ENCODE peak calls at places on chromosomes 1 and 21, in ten cellular contexts. T, D, J, Q, M, E, C, S, V and F are unnamed samples.
A peak's percentile ranks its signal among the peaks of the same experiment; 100 is the strongest.

GRCh38 chr1:2300851-2301606 is 72.9 kb downstream of the SKI start:
- DNase-seq in T (peak; percentile 50), D (peak; percentile 92), J (peak; percentile 68), Q (peak; percentile 73), M (peak; percentile 99), E (peak; percentile 75), C (no peak), S (no peak), V (no peak), F (no peak)

GRCh38 chr1:101200513-101200912 is 36.3 kb upstream of the S1PR1 start:
- DNase-seq in T (no peak), D (no peak), J (no peak), Q (peak; percentile 90), M (no peak), E (no peak), C (peak; percentile 44), S (peak; percentile 88), V (no peak), F (no peak)

GRCh38 chr1:169155675-169156074 is 49.2 kb downstream of the ATP1B1 start:
- DNase-seq in T (no peak), D (no peak), J (no peak), Q (no peak), M (no peak), E (no peak), C (no peak), S (no peak), V (no peak), F (no peak)

GRCh38 chr1:109269981-109270622 is 12.8 kb downstream of the PSRC1 start:
- DNase-seq in T (no peak), D (no peak), J (no peak), Q (no peak), M (no peak), E (no peak), C (no peak), S (no peak), V (no peak), F (no peak)

GRCh38 chr1:150619576-150620509 is 9.6 kb downstream of the ENSA start:
- DNase-seq in T (peak; percentile 33), D (no peak), J (no peak), Q (peak; percentile 81), M (peak; percentile 48), E (no peak), C (peak; percentile 49), S (peak; percentile 80), V (no peak), F (no peak)

GRCh38 chr1:26833432-26834405 is 7.2 kb downstream of the ZDHHC18 start:
- DNase-seq in T (no peak), D (peak; percentile 84), J (peak; percentile 92), Q (no peak), M (peak; percentile 99), E (peak; percentile 77), C (no peak), S (no peak), V (no peak), F (no peak)

GRCh38 chr21:44925027-44925755 is 4.5 kb upstream of the ITGB2 start:
- DNase-seq in T (no peak), D (no peak), J (no peak), Q (peak; percentile 83), M (peak; percentile 71), E (no peak), C (no peak), S (peak; percentile 49), V (no peak), F (no peak)

GRCh38 chr1:175192111-175192629 is 406 bp downstream of the KIAA0040 start:
- DNase-seq in T (peak; percentile 61), D (no peak), J (no peak), Q (no peak), M (peak; percentile 35), E (peak; percentile 37), C (no peak), S (peak; percentile 58), V (no peak), F (peak; percentile 26)

GRCh38 chr1:94236630-94237290 is 624 bp downstream of the ARHGAP29 start:
- DNase-seq in T (peak; percentile 70), D (no peak), J (no peak), Q (peak; percentile 54), M (peak; percentile 24), E (no peak), C (no peak), S (peak; percentile 51), V (no peak), F (peak; percentile 40)

GRCh38 chr1:57422271-57423134 is 1.4 kb downstream of the DAB1 start:
- DNase-seq in T (peak; percentile 13), D (no peak), J (no peak), Q (peak; percentile 26), M (peak; percentile 20), E (no peak), C (no peak), S (no peak), V (peak; percentile 57), F (no peak)

GRCh38 chr1:145692785-145693443 is 14.3 kb downstream of the PDZK1 start:
- DNase-seq in T (no peak), D (no peak), J (no peak), Q (no peak), M (no peak), E (no peak), C (no peak), S (peak; percentile 92), V (no peak), F (no peak)

GRCh38 chr1:153945131-153945794 is 1.3 kb downstream of the DENND4B start:
- DNase-seq in T (peak; percentile 66), D (no peak), J (no peak), Q (peak; percentile 56), M (peak; percentile 95), E (peak; percentile 62), C (no peak), S (no peak), V (no peak), F (no peak)

GRCh38 chr1:206672011-206672688 is 12.6 kb upstream of the MAPKAPK2 start:
- DNase-seq in T (no peak), D (no peak), J (no peak), Q (no peak), M (no peak), E (no peak), C (no peak), S (no peak), V (no peak), F (peak; percentile 41)

GRCh38 chr1:180598333-180598979 is 33.4 kb upstream of the XPR1 start:
- DNase-seq in T (no peak), D (no peak), J (no peak), Q (no peak), M (no peak), E (no peak), C (no peak), S (peak; percentile 96), V (no peak), F (no peak)

GRCh38 chr1:18632218-18632588 is 1.6 kb downstream of the PAX7 start:
- DNase-seq in T (no peak), D (no peak), J (no peak), Q (no peak), M (no peak), E (no peak), C (no peak), S (no peak), V (no peak), F (no peak)

GRCh38 chr1:44546403-44547053 is 127.8 kb downstream of the TMEM53 start:
- DNase-seq in T (no peak), D (no peak), J (no peak), Q (no peak), M (no peak), E (no peak), C (no peak), S (no peak), V (no peak), F (no peak)

GRCh38 chr1:70142120-70142519 is 63.3 kb downstream of the LRRC40 start:
- DNase-seq in T (peak; percentile 1), D (no peak), J (no peak), Q (peak; percentile 62), M (no peak), E (no peak), C (no peak), S (no peak), V (no peak), F (no peak)

GRCh38 chr1:57411262-57411661 is 12.6 kb downstream of the DAB1 start:
- DNase-seq in T (no peak), D (no peak), J (no peak), Q (peak; percentile 32), M (no peak), E (no peak), C (no peak), S (peak; percentile 95), V (no peak), F (no peak)

GRCh38 chr1:54884135-54884586 is 2.8 kb downstream of the DHCR24 start:
- DNase-seq in T (no peak), D (no peak), J (no peak), Q (no peak), M (no peak), E (no peak), C (no peak), S (peak; percentile 89), V (no peak), F (no peak)

GRCh38 chr21:36481639-36482038 is 1.7 kb upstream of the CLDN14 start:
- DNase-seq in T (no peak), D (no peak), J (no peak), Q (no peak), M (no peak), E (no peak), C (no peak), S (no peak), V (no peak), F (no peak)

GRCh38 chr1:106049595-106049994 is 1006.9 kb upstream of the PRMT6 start:
- DNase-seq in T (no peak), D (no peak), J (no peak), Q (no peak), M (no peak), E (no peak), C (no peak), S (peak; percentile 3), V (no peak), F (no peak)

GRCh38 chr21:42580076-42580792 is 66.6 kb downstream of the SLC37A1 start:
- DNase-seq in T (no peak), D (no peak), J (no peak), Q (no peak), M (no peak), E (peak; percentile 6), C (no peak), S (no peak), V (no peak), F (no peak)

GRCh38 chr1:166272155-166272554 is 105.4 kb upstream of the FAM78B start:
- DNase-seq in T (no peak), D (no peak), J (peak; percentile 24), Q (no peak), M (no peak), E (no peak), C (no peak), S (no peak), V (no peak), F (no peak)

GRCh38 chr1:78237364-78237916 is 191.7 kb downstream of the GIPC2 start:
- DNase-seq in T (no peak), D (no peak), J (no peak), Q (no peak), M (no peak), E (no peak), C (no peak), S (peak; percentile 70), V (no peak), F (no peak)

GRCh38 chr1:165965857-165966256 is 138.4 kb downstream of the UCK2 start:
- DNase-seq in T (no peak), D (no peak), J (no peak), Q (no peak), M (no peak), E (no peak), C (no peak), S (no peak), V (no peak), F (no peak)

GRCh38 chr1:107896946-107897345 is 68.0 kb downstream of the VAV3 start:
- DNase-seq in T (no peak), D (no peak), J (no peak), Q (no peak), M (no peak), E (no peak), C (no peak), S (no peak), V (no peak), F (no peak)